ENCODE peak calls at places on chromosomes 11 and 22, in seven cellular contexts. D is A549; B is HT-29; J is activated CD4-positive, alpha-beta T cell treated with anti-CD3 and anti-CD28 coated beads for 24 hours; U is PC-9; S is AG08395; N is ovary. O is an unnamed sample.

GRCh38 chr11:78256962-78257361 is 68.2 kb downstream of the USP35 start:
- DNase-seq in D (no peak), B (no peak), J (no peak), U (no peak), S (peak), N (peak), O (no peak)

GRCh38 chr11:22711880-22712279 is 45.5 kb downstream of the GAS2 start:
- DNase-seq in D (no peak), B (peak), J (no peak), U (no peak), S (no peak), N (no peak), O (no peak)

GRCh38 chr11:33703771-33704170 is 3.1 kb upstream of the C11orf91 start:
- DNase-seq in D (no peak), B (peak), J (no peak), U (peak), S (no peak), N (no peak), O (no peak)

GRCh38 chr22:26226538-26227297 is 57.5 kb downstream of the SEZ6L start:
- DNase-seq in D (no peak), B (no peak), J (no peak), U (no peak), S (no peak), N (no peak), O (no peak)

GRCh38 chr11:120546312-120547205 is 35.0 kb downstream of the GRIK4 start:
- DNase-seq in D (no peak), B (peak), J (no peak), U (peak), S (peak), N (peak), O (no peak)

GRCh38 chr11:67266424-67267187 is at the start of gene GRK2:
- DNase-seq in D (peak), B (peak), J (no peak), U (no peak), S (peak), N (peak), O (peak)

GRCh38 chr11:21625982-21626381 is 566.9 kb upstream of the ANO5 start:
- DNase-seq in D (no peak), B (peak), J (no peak), U (no peak), S (no peak), N (no peak), O (no peak)

GRCh38 chr11:104522650-104523049 is 358.7 kb upstream of the PDGFD start:
- DNase-seq in D (no peak), B (no peak), J (no peak), U (no peak), S (no peak), N (no peak), O (no peak)

GRCh38 chr11:112583246-112583893 is 322.7 kb upstream of the PLET1 start:
- DNase-seq in D (no peak), B (no peak), J (no peak), U (no peak), S (no peak), N (no peak), O (no peak)

GRCh38 chr11:64094463-64095223 is 58.9 kb downstream of the FLRT1 start:
- DNase-seq in D (peak), B (peak), J (no peak), U (peak), S (peak), N (no peak), O (no peak)

GRCh38 chr11:33045551-33046255 is 6.3 kb downstream of the TCP11L1 start:
- DNase-seq in D (no peak), B (peak), J (no peak), U (peak), S (no peak), N (no peak), O (no peak)

GRCh38 chr11:20355221-20356219 is 8.0 kb upstream of the HTATIP2 start:
- DNase-seq in D (peak), B (peak), J (no peak), U (peak), S (peak), N (no peak), O (no peak)

GRCh38 chr11:111944651-111945051 is 7.5 kb downstream of the DIXDC1 start:
- DNase-seq in D (no peak), B (no peak), J (no peak), U (peak), S (peak), N (no peak), O (no peak)

GRCh38 chr11:112745958-112746357 is 215.3 kb upstream of the NCAM1 start:
- DNase-seq in D (no peak), B (no peak), J (no peak), U (no peak), S (no peak), N (no peak), O (no peak)

GRCh38 chr11:21374381-21374780 is 705.0 kb downstream of the NELL1 start:
- DNase-seq in D (no peak), B (no peak), J (no peak), U (no peak), S (no peak), N (no peak), O (no peak)

GRCh38 chr22:20424937-20425587 is 12.6 kb downstream of the SCARF2 start:
- DNase-seq in D (no peak), B (no peak), J (no peak), U (no peak), S (peak), N (no peak), O (no peak)

GRCh38 chr11:11782532-11783110 is 59.2 kb upstream of the USP47 start:
- DNase-seq in D (no peak), B (no peak), J (no peak), U (no peak), S (no peak), N (no peak), O (no peak)

GRCh38 chr11:92224394-92225205 is at the start of gene FAT3:
- DNase-seq in D (peak), B (no peak), J (no peak), U (no peak), S (peak), N (peak), O (no peak)

GRCh38 chr11:30465192-30465591 is 121.0 kb downstream of the MPPED2 start:
- DNase-seq in D (no peak), B (no peak), J (no peak), U (no peak), S (no peak), N (no peak), O (no peak)

GRCh38 chr11:61683961-61684869 is 4.0 kb downstream of the DAGLA start:
- DNase-seq in D (no peak), B (no peak), J (no peak), U (no peak), S (no peak), N (no peak), O (no peak)

GRCh38 chr11:19777032-19777341 is 64.3 kb downstream of the NAV2 start:
- DNase-seq in D (peak), B (no peak), J (no peak), U (no peak), S (peak), N (peak), O (no peak)

O was measured in NCI-H1048.